ENCODE peak calls at places on chromosomes 3 and 15, in six cellular contexts. X is colonic mucosa, C is lung, W is Karpas-422, G is PC-3, A is IMR-90. Y is an unnamed sample. For H3K4me1, the result is how much of the 10 kb centered on the place peaks cover.

GRCh38 chr3:123660276-123660675 is 75.4 kb upstream of the HACD2 start:
- DNase-seq in C (no peak), X (no peak), W (no peak), A (no peak), G (no peak), Y (no peak)

GRCh38 chr3:39440316-39440715 is 27.2 kb upstream of the MOBP start:
- DNase-seq in A (no peak), G (no peak), C (no peak), W (no peak), X (no peak), Y (no peak)

GRCh38 chr15:98333206-98333605 is 315.1 kb upstream of the IGF1R start:
- DNase-seq in A (no peak), C (peak), X (no peak), W (no peak), G (no peak), Y (no peak)

GRCh38 chr3:76997733-76998132 is 42.2 kb upstream of the ROBO2 start:
- DNase-seq in X (no peak), W (no peak), A (peak), C (no peak), G (no peak), Y (peak)

GRCh38 chr15:63288342-63288741 is 10.9 kb downstream of the APH1B start:
- DNase-seq in A (no peak), W (no peak), G (no peak), X (no peak), C (no peak), Y (no peak)

GRCh38 chr3:143167956-143168355 is 48.4 kb downstream of the CHST2 start:
- DNase-seq in C (no peak), W (no peak), A (peak), G (peak), X (no peak), Y (peak)

GRCh38 chr3:43005253-43005652 is 26.1 kb downstream of the GASK1A start:
- DNase-seq in G (peak), X (no peak), A (no peak), W (no peak), C (no peak), Y (peak)

GRCh38 chr15:81068516-81068915 is 65.6 kb upstream of the CFAP161 start:
- DNase-seq in C (no peak), G (no peak), A (no peak), W (no peak), X (no peak), Y (no peak)

GRCh38 chr3:107683447-107683846 is 160.7 kb downstream of the BBX start:
- DNase-seq in C (no peak), W (no peak), X (no peak), A (peak), G (no peak), Y (no peak)

GRCh38 chr3:86793786-86794185 is 197.2 kb downstream of the VGLL3 start:
- DNase-seq in G (peak), W (no peak), X (no peak), C (no peak), A (peak), Y (peak)

GRCh38 chr15:63985221-63986184 is 60.8 kb downstream of the DAPK2 start:
- DNase-seq in A (peak), W (no peak), X (no peak), G (no peak), C (peak), Y (no peak)

GRCh38 chr3:65758871-65759598 is 279.7 kb downstream of the MAGI1 start:
- DNase-seq in W (no peak), C (no peak), X (no peak), G (no peak), A (peak), Y (no peak)

GRCh38 chr15:67120009-67120838 is 54.8 kb downstream of the SMAD3 start:
- DNase-seq in W (no peak), C (no peak), G (no peak), X (no peak), A (no peak), Y (no peak)

GRCh38 chr3:172530101-172530561 is 6.9 kb upstream of the TNFSF10 start:
- DNase-seq in C (no peak), W (no peak), X (no peak), G (no peak), A (no peak), Y (no peak)

GRCh38 chr3:194447161-194447560 is 39.6 kb downstream of the ATP13A3 start:
- DNase-seq in W (no peak), X (no peak), G (no peak), A (no peak), C (no peak), Y (no peak)

GRCh38 chr3:47652142-47652541 is 73.5 kb upstream of the CSPG5 start:
- DNase-seq in A (no peak), X (no peak), W (peak), G (no peak), C (no peak), Y (no peak)

GRCh38 chr15:98154863-98155262 is 194.4 kb downstream of the ARRDC4 start:
- DNase-seq in X (no peak), A (peak), W (no peak), G (peak), C (no peak), Y (peak)

GRCh38 chr3:195906865-195907729 is 1.3 kb downstream of the TNK2 start:
- DNase-seq in A (peak), W (peak), G (peak), X (peak), C (peak), Y (no peak)
- H3K4me1 ChIP-seq in A (under half), W (under half), G (half or more), X (under half), C (under half), Y (under half)

DNA sequence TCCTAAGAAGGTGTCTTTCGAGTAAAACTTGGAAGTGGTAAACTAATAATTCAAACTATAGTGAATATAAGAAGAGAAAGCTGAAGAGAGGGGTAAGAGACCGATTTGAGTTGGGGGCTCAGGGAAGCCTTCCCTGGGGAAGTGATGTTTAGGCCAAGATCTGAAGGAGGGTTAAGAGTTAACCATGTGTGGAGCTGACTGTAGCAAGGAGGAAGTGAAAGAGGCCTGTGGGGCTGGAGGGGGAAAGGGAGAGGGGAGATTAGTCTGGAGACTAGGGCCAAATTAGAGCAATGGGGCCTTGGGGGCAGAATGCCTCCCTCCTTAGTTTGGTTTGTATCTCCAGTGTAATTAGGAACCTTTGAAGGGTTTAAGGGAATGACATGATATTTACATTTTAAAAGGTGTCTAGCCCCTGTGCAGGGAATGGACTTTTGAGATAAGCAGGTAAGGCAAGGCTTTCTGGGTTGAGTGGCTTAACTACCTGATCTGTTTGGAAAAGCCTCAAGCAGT is 2.2 kb downstream of the ZNF592 start:
- DNase-seq in W (peak), G (no peak), X (no peak), A (no peak), C (no peak), Y (no peak)
- H3K27ac ChIP-seq in W (peak), G (no peak), X (no peak), A (no peak), C (peak), Y (no peak)

DNA sequence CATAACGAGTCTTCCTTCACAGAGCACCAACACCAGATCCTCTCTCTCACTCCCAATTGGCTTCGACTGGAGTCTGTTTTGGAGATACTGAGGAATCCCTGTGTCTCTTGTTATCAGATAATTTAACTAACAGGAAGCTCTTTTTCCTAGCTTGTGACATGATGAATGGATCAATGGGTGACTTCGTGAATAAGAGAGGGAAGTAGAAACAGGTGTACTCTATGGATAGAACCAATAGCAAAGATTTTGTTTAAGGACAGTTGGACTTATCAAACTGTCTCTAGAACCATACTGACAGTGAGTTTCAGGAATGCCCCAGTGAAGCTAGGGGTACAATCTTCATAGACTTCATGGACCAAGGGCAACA is 29.4 kb upstream of the KLHL6 start:
- DNase-seq in C (no peak), G (no peak), A (no peak), X (no peak), W (no peak), Y (no peak)
- H3K4me1 ChIP-seq in C (under half), G (under half), A (under half), X (under half), W (under half), Y (under half)

GRCh38 chr15:75425966-75426500 is 25.5 kb downstream of the SIN3A start:
- DNase-seq in C (no peak), A (no peak), G (no peak), X (no peak), W (no peak), Y (no peak)

GRCh38 chr15:75422554-75422953 is 28.9 kb downstream of the SIN3A start:
- DNase-seq in X (no peak), A (no peak), G (no peak), W (no peak), C (no peak), Y (no peak)

GRCh38 chr15:75416584-75416983 is 34.9 kb downstream of the SIN3A start:
- DNase-seq in X (no peak), G (no peak), W (no peak), A (no peak), C (no peak), Y (no peak)

GRCh38 chr15:75420698-75421097 is 30.8 kb downstream of the SIN3A start:
- DNase-seq in G (peak), X (no peak), A (peak), C (no peak), W (no peak), Y (no peak)
- H3K27ac ChIP-seq in G (no peak), X (no peak), A (no peak), C (no peak), W (no peak), Y (no peak)

GRCh38 chr15:83320831-83321230 is 36.4 kb upstream of the BNC1 start:
- DNase-seq in G (no peak), C (no peak), X (no peak), W (no peak), A (no peak), Y (peak)

GRCh38 chr15:83320404-83320803 is 35.9 kb upstream of the BNC1 start:
- DNase-seq in A (peak), X (no peak), W (no peak), C (no peak), G (no peak), Y (no peak)

GRCh38 chr15:83318861-83319415 is 34.5 kb upstream of the BNC1 start:
- DNase-seq in W (no peak), G (no peak), X (no peak), C (no peak), A (no peak), Y (no peak)

GRCh38 chr15:83322061-83322460 is 37.6 kb upstream of the BNC1 start:
- DNase-seq in X (no peak), C (no peak), A (peak), W (no peak), G (no peak), Y (peak)

GRCh38 chr15:83319771-83320170 is 35.3 kb upstream of the BNC1 start:
- DNase-seq in G (no peak), W (no peak), C (no peak), X (no peak), A (no peak), Y (no peak)
- H3K4me1 ChIP-seq in G (under half), W (under half), C (under half), X (under half), A (under half), Y (under half)

GRCh38 chr3:113165841-113166240 is 45.5 kb upstream of the BOC start:
- DNase-seq in W (no peak), A (no peak), C (no peak), X (no peak), G (no peak), Y (no peak)
- H3K27ac ChIP-seq in W (no peak), A (no peak), C (no peak), X (no peak), G (no peak), Y (no peak)

DNA sequence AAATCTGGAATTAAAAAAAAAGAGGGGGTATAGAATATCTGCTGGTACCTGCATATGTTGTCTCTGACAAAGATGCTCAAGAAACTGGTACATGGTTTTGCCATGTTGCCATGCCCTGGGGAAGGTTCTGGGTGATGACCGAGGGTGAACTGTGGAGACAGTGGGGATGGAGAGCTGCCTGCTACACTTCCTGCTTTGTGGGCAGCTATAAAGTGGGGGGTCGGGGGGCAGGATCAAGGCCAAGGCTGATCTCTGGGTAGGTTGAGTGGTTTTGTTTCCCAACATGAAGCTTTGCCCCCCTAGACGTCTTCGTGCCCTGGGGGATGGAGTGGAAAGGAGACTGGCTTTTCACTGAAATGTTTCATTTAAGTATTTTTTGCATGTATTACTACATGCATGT is 74.6 kb downstream of the IQSEC1 start:
- DNase-seq in W (no peak), A (no peak), C (no peak), X (no peak), G (no peak), Y (no peak)
- H3K4me1 ChIP-seq in W (under half), A (under half), C (under half), X (under half), G (under half), Y (under half)

GRCh38 chr15:56815247-56815646 is 81.9 kb upstream of the ZNF280D start:
- DNase-seq in X (peak), C (no peak), A (no peak), G (peak), W (no peak), Y (no peak)

GRCh38 chr15:56814429-56814828 is 81.1 kb upstream of the ZNF280D start:
- DNase-seq in G (no peak), C (no peak), W (no peak), X (no peak), A (no peak), Y (no peak)

GRCh38 chr15:56817690-56818089 is 84.4 kb upstream of the ZNF280D start:
- DNase-seq in C (no peak), W (no peak), A (no peak), G (no peak), X (no peak), Y (no peak)

GRCh38 chr15:56820333-56820732 is 87.0 kb upstream of the ZNF280D start:
- DNase-seq in C (no peak), G (no peak), X (no peak), A (no peak), W (no peak), Y (no peak)

DNA sequence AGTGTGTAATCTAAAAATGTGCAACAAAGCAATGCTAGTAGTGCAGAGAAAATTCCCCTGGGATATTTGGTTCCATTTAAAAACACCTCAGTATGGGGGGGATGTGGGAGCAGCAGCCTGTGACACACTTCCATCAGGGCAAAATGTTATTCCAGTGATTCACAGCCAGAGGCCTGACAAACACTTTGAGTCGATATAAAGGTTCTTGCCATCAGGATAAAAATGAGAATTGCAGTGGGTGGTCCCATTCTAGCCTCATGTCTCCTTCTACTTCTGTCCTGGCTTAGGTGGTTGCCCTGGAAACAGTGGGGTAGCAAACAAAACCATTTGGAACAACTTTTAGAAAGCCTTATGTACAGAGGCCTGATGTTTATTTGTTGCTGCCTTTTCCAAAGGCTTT is 84.0 kb upstream of the ZNF280D start:
- DNase-seq in A (peak), C (no peak), W (no peak), X (no peak), G (peak), Y (peak)
- H3K27ac ChIP-seq in A (no peak), C (no peak), W (no peak), X (no peak), G (peak), Y (no peak)

Y was measured in foreskin keratinocyte.